ENCODE peak calls at places on chromosomes 12 and 14, in six cellular contexts. T is breast epithelium, H is suprapubic skin, U is AG04450, Z is fibroblast of lung, B is neural crest cell. P is an unnamed sample.
A peak's percentile ranks its signal among the peaks of the same experiment; 100 is the strongest.

GRCh38 chr12:98870521-98870920 is 225.4 kb downstream of the APAF1 start:
- DNase-seq in T (no peak), H (no peak), U (no peak), Z (no peak), B (no peak), P (no peak)

GRCh38 chr12:9864913-9865675 is 4.1 kb downstream of the CLEC2B start:
- DNase-seq in T (no peak), H (no peak), U (no peak), Z (no peak), B (no peak), P (no peak)

GRCh38 chr14:31781578-31781977 is 220.4 kb downstream of the NUBPL start:
- DNase-seq in T (no peak), H (no peak), U (no peak), Z (no peak), B (no peak), P (no peak)

GRCh38 chr14:75303415-75303814 is 24.8 kb downstream of the FOS start:
- DNase-seq in T (no peak), H (peak; percentile 75), U (no peak), Z (peak; percentile 50), B (peak; percentile 58), P (no peak)

GRCh38 chr12:1913377-1914115 is 4.9 kb downstream of the CACNA2D4 start:
- DNase-seq in T (peak; percentile 37), H (no peak), U (no peak), Z (no peak), B (no peak), P (no peak)

GRCh38 chr12:111443586-111443985 is 37.9 kb downstream of the SH2B3 start:
- DNase-seq in T (no peak), H (peak; percentile 56), U (no peak), Z (peak; percentile 55), B (no peak), P (no peak)

GRCh38 chr12:102675672-102676071 is 195.3 kb upstream of the IGF1 start:
- DNase-seq in T (no peak), H (no peak), U (no peak), Z (peak; percentile 43), B (no peak), P (no peak)

GRCh38 chr14:36818794-36819384 is 157.2 kb downstream of the PAX9 start:
- DNase-seq in T (no peak), H (no peak), U (no peak), Z (peak; percentile 59), B (no peak), P (peak; percentile 5)

GRCh38 chr12:65903680-65904403 is 79.6 kb downstream of the HMGA2 start:
- DNase-seq in T (no peak), H (no peak), U (no peak), Z (no peak), B (no peak), P (no peak)

GRCh38 chr12:8035440-8036010 is 3.0 kb downstream of the FOXJ2 start:
- DNase-seq in T (no peak), H (no peak), U (no peak), Z (peak; percentile 41), B (no peak), P (no peak)

GRCh38 chr14:42930058-42930457 is 1323.4 kb downstream of the LRFN5 start:
- DNase-seq in T (no peak), H (no peak), U (peak; percentile 39), Z (no peak), B (no peak), P (no peak)

GRCh38 chr14:68834816-68835215 is 41.9 kb upstream of the ZFP36L1 start:
- DNase-seq in T (no peak), H (no peak), U (no peak), Z (no peak), B (no peak), P (no peak)

GRCh38 chr12:89542912-89543592 is 17.2 kb upstream of the POC1B start:
- DNase-seq in T (no peak), H (no peak), U (peak; percentile 52), Z (peak; percentile 70), B (peak; percentile 70), P (peak; percentile 62)

GRCh38 chr12:24854017-24854416 is 94.9 kb downstream of the BCAT1 start:
- DNase-seq in T (no peak), H (no peak), U (no peak), Z (no peak), B (no peak), P (no peak)

GRCh38 chr14:97410667-97411286 is 613.6 kb downstream of the VRK1 start:
- DNase-seq in T (no peak), H (no peak), U (no peak), Z (no peak), B (peak; percentile 7), P (no peak)

GRCh38 chr12:115135800-115136211 is 451.8 kb upstream of the TBX3 start:
- DNase-seq in T (peak; percentile 77), H (peak; percentile 56), U (peak; percentile 11), Z (peak; percentile 56), B (no peak), P (no peak)
- TF ChIP-seq CTCF in T (no peak), H (no peak), U (no peak), Z (no peak), B (no peak), P (no peak)

GRCh38 chr14:28635387-28635786 is 131.2 kb upstream of the FOXG1 start:
- DNase-seq in T (no peak), H (no peak), U (no peak), Z (peak; percentile 34), B (peak; percentile 41), P (no peak)
- TF ChIP-seq CTCF in T (no peak), H (peak; percentile 24), U (peak; percentile 39), Z (peak; percentile 44), B (peak; percentile 82), P (peak; percentile 39)

DNA sequence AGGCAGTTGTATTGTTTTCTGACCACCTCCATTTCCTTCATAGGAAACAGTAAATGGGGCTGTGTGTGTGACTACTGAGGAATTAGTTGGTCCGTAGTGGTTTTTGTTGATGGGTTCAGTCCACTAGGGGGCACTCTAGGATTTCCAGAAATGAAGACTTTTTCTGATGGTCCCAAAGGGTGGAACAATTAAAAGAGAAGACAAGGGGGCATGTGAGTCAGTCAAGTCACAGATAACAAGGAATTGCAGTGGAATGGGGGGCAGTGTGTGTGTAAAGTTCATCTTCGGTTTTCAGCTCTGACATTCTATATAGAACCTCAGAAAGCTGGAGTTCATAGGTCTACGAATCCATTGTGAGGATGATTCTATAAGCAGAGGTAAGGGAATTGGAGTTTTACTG is 186.6 kb upstream of the OR4E1 start:
- DNase-seq in T (no peak), H (no peak), U (no peak), Z (no peak), B (no peak), P (no peak)
- TF ChIP-seq CTCF in T (no peak), H (no peak), U (peak; percentile 28), Z (peak; percentile 28), B (peak; percentile 59), P (peak; percentile 9)

GRCh38 chr12:95134085-95134484 is 60.7 kb upstream of the NR2C1 start:
- DNase-seq in T (no peak), H (no peak), U (no peak), Z (no peak), B (no peak), P (no peak)
- TF ChIP-seq CTCF in T (no peak), H (no peak), U (no peak), Z (no peak), B (no peak), P (no peak)

DNA sequence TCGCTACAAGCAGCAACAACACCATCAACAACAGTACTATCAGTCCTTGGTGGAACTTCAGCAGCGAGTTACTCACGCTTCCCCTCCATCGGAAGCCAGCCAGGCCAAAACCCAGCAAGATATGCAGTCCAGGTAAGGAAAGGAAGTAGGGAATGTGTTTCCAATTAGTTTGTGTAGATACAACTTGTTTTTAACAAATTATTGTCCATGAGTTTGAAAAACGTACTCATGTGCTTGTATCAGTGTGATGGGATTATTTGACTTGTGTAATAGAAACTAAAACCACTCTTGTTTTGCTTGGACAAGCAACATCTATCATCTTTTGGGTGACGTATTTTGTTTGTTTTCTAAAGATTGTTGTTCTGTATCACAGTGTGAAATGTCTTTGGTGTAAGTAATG is 137.9 kb downstream of the NAV3 start:
- DNase-seq in T (no peak), H (no peak), U (no peak), Z (no peak), B (no peak), P (no peak)
- TF ChIP-seq CTCF in T (no peak), H (no peak), U (no peak), Z (no peak), B (no peak), P (no peak)

GRCh38 chr14:50231475-50232275 is at the start of gene SOS2:
- DNase-seq in T (peak; percentile 83), H (peak; percentile 87), U (peak; percentile 39), Z (peak; percentile 81), B (peak; percentile 80), P (peak; percentile 16)
- TF ChIP-seq CTCF in T (peak; percentile 7), H (no peak), U (no peak), Z (no peak), B (no peak), P (no peak)

GRCh38 chr12:115771065-115771464 is 506.4 kb downstream of the MED13L start:
- DNase-seq in T (no peak), H (no peak), U (no peak), Z (no peak), B (no peak), P (no peak)
- TF ChIP-seq CTCF in T (peak; percentile 12), H (no peak), U (peak; percentile 18), Z (peak; percentile 20), B (peak; percentile 49), P (peak; percentile 40)

GRCh38 chr14:53183071-53183470 is 29.9 kb upstream of the DDHD1 start:
- DNase-seq in T (no peak), H (no peak), U (no peak), Z (no peak), B (no peak), P (no peak)

GRCh38 chr14:53186532-53186931 is 33.4 kb upstream of the DDHD1 start:
- DNase-seq in T (no peak), H (no peak), U (no peak), Z (no peak), B (no peak), P (no peak)

GRCh38 chr14:53183611-53184010 is 30.5 kb upstream of the DDHD1 start:
- DNase-seq in T (no peak), H (no peak), U (no peak), Z (peak; percentile 43), B (no peak), P (peak; percentile 37)

GRCh38 chr14:53174918-53175317 is 21.8 kb upstream of the DDHD1 start:
- DNase-seq in T (no peak), H (no peak), U (no peak), Z (no peak), B (no peak), P (no peak)

GRCh38 chr14:53180272-53181221 is 27.4 kb upstream of the DDHD1 start:
- DNase-seq in T (no peak), H (no peak), U (no peak), Z (peak; percentile 23), B (peak; percentile 14), P (peak; percentile 35)
- TF ChIP-seq CTCF in T (no peak), H (no peak), U (peak; percentile 34), Z (peak; percentile 24), B (peak; percentile 38), P (peak; percentile 37)

GRCh38 chr14:46651526-46652144 is at the start of gene RPL10L:
- DNase-seq in T (no peak), H (peak; percentile 59), U (no peak), Z (no peak), B (no peak), P (no peak)
- TF ChIP-seq CTCF in T (no peak), H (no peak), U (no peak), Z (peak; percentile 2), B (peak; percentile 30), P (peak; percentile 10)

GRCh38 chr14:73591690-73592448 is at the start of gene ACOT4:
- DNase-seq in T (no peak), H (no peak), U (no peak), Z (peak; percentile 54), B (peak; percentile 32), P (no peak)
- TF ChIP-seq CTCF in T (peak; percentile 39), H (peak; percentile 24), U (no peak), Z (no peak), B (peak; percentile 41), P (no peak)